ENCODE peak calls at places on chromosomes 3 and 15, in five cellular contexts. Y, G, W, D and I are unnamed samples.

GRCh38 chr3:58535531-58536500 is 1.2 kb downstream of the ACOX2 start:
- DNase-seq in Y (no peak), W (no peak), D (no peak), G (no peak), I (no peak)

GRCh38 chr3:58835075-58835474 is 168.5 kb upstream of the FAM3D start:
- DNase-seq in Y (peak), W (no peak), G (no peak), D (no peak), I (no peak)

GRCh38 chr15:72491768-72492167 is 17.6 kb downstream of the ARIH1 start:
- DNase-seq in Y (peak), D (no peak), W (no peak), G (no peak), I (peak)

GRCh38 chr15:53634517-53635106 is 124.9 kb downstream of the WDR72 start:
- DNase-seq in G (no peak), Y (no peak), W (no peak), D (no peak), I (no peak)

GRCh38 chr15:77035999-77036471 is 34.9 kb downstream of the TSPAN3 start:
- DNase-seq in G (no peak), W (no peak), D (peak), Y (no peak), I (no peak)

GRCh38 chr15:90873488-90873997 is 5.2 kb downstream of the FURIN start:
- DNase-seq in G (no peak), Y (no peak), D (peak), W (no peak), I (peak)

GRCh38 chr15:69758810-69759410 is 306.3 kb downstream of the RPLP1 start:
- DNase-seq in W (no peak), Y (peak), G (no peak), D (no peak), I (peak)

GRCh38 chr3:184186184-184186901 is at the start of gene ABCF3:
- DNase-seq in G (peak), Y (peak), W (no peak), D (no peak), I (no peak)

GRCh38 chr3:66816110-66816761 is 181.9 kb upstream of the KBTBD8 start:
- DNase-seq in Y (peak), G (no peak), W (peak), D (no peak), I (peak)

GRCh38 chr3:49619649-49620048 is 54.5 kb upstream of the APEH start:
- DNase-seq in Y (no peak), D (no peak), W (no peak), G (no peak), I (no peak)

GRCh38 chr3:111943533-111943932 is 35.3 kb upstream of the ABHD10 start:
- DNase-seq in D (no peak), Y (peak), G (no peak), W (no peak), I (no peak)

GRCh38 chr15:66614456-66615174 is 48.8 kb upstream of the LCTL start:
- DNase-seq in W (no peak), Y (no peak), G (no peak), D (no peak), I (no peak)

GRCh38 chr3:155859859-155860258 is 5.6 kb upstream of the SLC33A1 start:
- DNase-seq in D (no peak), G (no peak), W (no peak), Y (peak), I (peak)

GRCh38 chr15:94417464-94418293 is 186.3 kb downstream of the MCTP2 start:
- DNase-seq in W (no peak), Y (no peak), D (no peak), G (no peak), I (no peak)

GRCh38 chr3:54565956-54566355 is 361.9 kb downstream of the LRTM1 start:
- DNase-seq in W (no peak), G (no peak), Y (no peak), D (no peak), I (no peak)

GRCh38 chr3:72247645-72248388 is 462.9 kb upstream of the PROK2 start:
- DNase-seq in W (no peak), D (no peak), Y (no peak), G (no peak), I (no peak)

GRCh38 chr3:197465996-197466549 is 89.7 kb downstream of the BDH1 start:
- DNase-seq in G (peak), W (no peak), Y (peak), D (no peak), I (peak)

GRCh38 chr3:45544024-45544718 is 50.4 kb upstream of the LIMD1 start:
- DNase-seq in G (no peak), W (no peak), Y (no peak), D (no peak), I (no peak)

GRCh38 chr3:10304905-10305304 is 12.2 kb upstream of the GHRL start:
- DNase-seq in G (no peak), D (no peak), Y (no peak), W (no peak), I (no peak)

GRCh38 chr3:109241459-109241858 is 74.9 kb downstream of the DPPA2 start:
- DNase-seq in G (no peak), Y (no peak), W (no peak), D (no peak), I (no peak)

GRCh38 chr3:74613060-74613459 is 1.4 kb downstream of the CNTN3 start:
- DNase-seq in Y (peak), W (no peak), D (no peak), G (no peak), I (no peak)

GRCh38 chr3:155504682-155505081 is 211.2 kb upstream of the STRIT1 start:
- DNase-seq in D (no peak), W (no peak), Y (no peak), G (no peak), I (no peak)

GRCh38 chr15:67109141-67110034 is 44.0 kb downstream of the SMAD3 start:
- DNase-seq in D (no peak), G (peak), W (no peak), Y (peak), I (peak)

GRCh38 chr3:153038779-153039178 is 123.2 kb upstream of the RAP2B start:
- DNase-seq in D (no peak), Y (no peak), G (no peak), W (no peak), I (no peak)

GRCh38 chr15:93289951-93290350 is 200.9 kb upstream of the RGMA start:
- DNase-seq in Y (no peak), G (peak), D (no peak), W (no peak), I (no peak)

GRCh38 chr3:110069641-110070538 is 732.5 kb upstream of the DPPA4 start:
- DNase-seq in G (peak), Y (peak), W (no peak), D (no peak), I (peak)

GRCh38 chr3:194083253-194084224 is 52.4 kb upstream of the HES1 start:
- DNase-seq in D (no peak), Y (no peak), G (no peak), W (no peak), I (peak)

GRCh38 chr3:194089357-194090177 is 46.4 kb upstream of the HES1 start:
- DNase-seq in Y (peak), G (peak), W (peak), D (peak), I (peak)

GRCh38 chr3:194087995-194088841 is 47.7 kb upstream of the HES1 start:
- DNase-seq in Y (no peak), W (no peak), D (no peak), G (no peak), I (no peak)

GRCh38 chr3:194084284-194084683 is 51.7 kb upstream of the HES1 start:
- DNase-seq in D (no peak), W (no peak), G (no peak), Y (no peak), I (no peak)

DNA sequence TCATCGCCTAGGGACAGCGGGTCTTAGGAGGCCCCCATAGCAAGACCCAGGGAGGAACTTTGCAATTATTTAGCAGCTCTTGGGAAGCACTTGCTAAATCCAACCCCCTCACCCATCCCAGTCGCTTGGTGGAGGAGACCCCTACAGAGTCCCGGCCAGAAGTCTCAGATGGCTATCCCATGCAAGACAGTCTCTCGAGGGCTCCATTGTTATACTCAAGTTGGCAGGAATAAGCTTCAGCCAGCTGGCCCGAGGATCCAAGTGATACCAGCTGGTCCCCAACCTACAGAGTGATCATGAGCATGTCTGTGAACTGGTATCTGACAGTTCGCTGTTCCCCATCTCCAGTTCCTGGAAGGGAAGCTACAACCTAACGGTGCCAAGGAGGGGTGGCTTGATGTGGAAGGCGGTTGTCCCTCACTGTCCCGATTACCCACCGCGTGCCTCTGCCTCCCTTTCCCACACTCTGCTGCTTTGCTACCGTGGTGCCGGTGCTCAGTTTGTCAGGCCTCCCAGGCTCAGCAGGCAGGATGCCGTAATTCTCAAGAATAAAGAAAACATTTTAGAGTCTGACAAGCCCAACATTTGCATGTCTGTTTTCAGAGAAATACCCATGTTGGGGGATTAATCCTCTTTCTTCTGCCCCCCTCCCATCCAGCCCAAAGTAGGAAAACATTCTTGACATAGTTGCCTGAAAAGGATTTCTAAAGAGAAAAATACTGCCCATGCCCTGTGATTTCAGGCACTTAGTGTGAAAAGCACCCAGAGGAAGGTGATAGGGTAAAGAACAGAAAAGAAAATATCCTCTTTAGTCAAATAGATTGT is 49.5 kb upstream of the HES1 start:
- DNase-seq in Y (no peak), W (peak), D (no peak), G (no peak), I (peak)
- H2BK5ac ChIP-seq in Y (no peak), W (no peak), D (no peak), G (no peak), I (peak)

GRCh38 chr3:169658311-169658931 is 5.1 kb downstream of the MECOM start:
- DNase-seq in D (peak), Y (peak), G (no peak), W (peak), I (no peak)
- H3K27ac ChIP-seq in D (no peak), Y (no peak), G (peak), W (no peak), I (no peak)

DNA sequence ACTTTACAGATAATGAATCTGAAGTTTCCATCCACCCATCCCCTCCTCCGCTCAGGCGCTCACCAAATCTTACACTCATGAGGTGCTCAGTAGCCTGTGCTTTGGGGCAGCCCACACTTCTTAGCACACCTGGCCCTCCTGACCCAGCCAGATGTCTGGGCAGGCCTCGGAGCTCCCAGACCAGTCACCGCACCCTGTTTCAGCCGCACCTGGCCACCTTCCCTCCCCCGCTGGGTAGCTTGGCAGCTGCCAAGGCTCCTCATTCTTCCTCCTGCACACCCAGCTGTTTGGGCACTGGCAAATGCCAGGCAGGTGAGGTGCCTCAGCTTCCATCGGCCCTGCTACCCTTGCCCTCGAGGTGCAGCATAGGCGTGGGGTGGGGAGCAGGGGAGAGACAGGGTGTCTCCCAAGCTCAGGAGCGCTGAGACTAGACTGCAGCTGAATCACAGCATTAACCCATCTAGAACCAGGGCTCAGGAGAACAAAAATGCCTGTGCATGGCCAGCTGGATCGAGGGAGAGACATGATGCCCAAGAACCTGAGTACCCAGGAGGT is 45.8 kb downstream of the CDC25A start:
- DNase-seq in Y (no peak), W (no peak), G (no peak), D (no peak), I (no peak)
- H2BK5ac ChIP-seq in Y (no peak), W (peak), G (no peak), D (no peak), I (no peak)

GRCh38 chr3:36649078-36649477 is 115.3 kb downstream of the DCLK3 start:
- DNase-seq in Y (no peak), W (no peak), G (peak), D (no peak), I (peak)

GRCh38 chr3:36650271-36650671 is 114.1 kb downstream of the DCLK3 start:
- DNase-seq in G (no peak), W (no peak), Y (peak), D (no peak), I (peak)

GRCh38 chr3:36653095-36653494 is 111.3 kb downstream of the DCLK3 start:
- DNase-seq in W (no peak), G (no peak), Y (peak), D (no peak), I (peak)

GRCh38 chr3:36647423-36647853 is 116.9 kb downstream of the DCLK3 start:
- DNase-seq in W (no peak), Y (peak), G (no peak), D (no peak), I (peak)

GRCh38 chr3:36648241-36649034 is 115.9 kb downstream of the DCLK3 start:
- DNase-seq in W (no peak), D (no peak), G (peak), Y (peak), I (peak)
- H3K27ac ChIP-seq in W (no peak), D (no peak), G (no peak), Y (no peak), I (peak)